ENCODE peak calls at places on chromosomes 1 and 21, in six cellular contexts. V is thoracic aorta; U is AG04449; M is GM23338; W is CD4-positive, alpha-beta T cell; A is body of pancreas. Z is an unnamed sample.

GRCh38 chr21:39347537-39347936 is 1.4 kb downstream of the HMGN1 start:
- DNase-seq in V (no peak), M (no peak), W (no peak), U (no peak), A (no peak), Z (no peak)

GRCh38 chr1:219339466-219339865 is 165.8 kb downstream of the LYPLAL1 start:
- DNase-seq in A (no peak), V (no peak), M (no peak), U (no peak), W (no peak), Z (no peak)

GRCh38 chr21:27448960-27449359 is 482.1 kb upstream of the ADAMTS5 start:
- DNase-seq in A (peak), U (no peak), M (no peak), W (no peak), V (no peak), Z (no peak)

GRCh38 chr1:168265596-168265995 is 15.1 kb upstream of the TBX19 start:
- DNase-seq in M (no peak), V (no peak), W (no peak), A (no peak), U (no peak), Z (no peak)

GRCh38 chr1:59155326-59155725 is 141.6 kb upstream of the FGGY start:
- DNase-seq in U (no peak), A (no peak), W (no peak), M (no peak), V (no peak), Z (no peak)

GRCh38 chr1:169300854-169301253 is 66.7 kb downstream of the NME7 start:
- DNase-seq in W (no peak), V (no peak), A (no peak), U (no peak), M (no peak), Z (no peak)

GRCh38 chr1:184152502-184152901 is 101.0 kb downstream of the TSEN15 start:
- DNase-seq in U (no peak), V (no peak), M (no peak), W (no peak), A (no peak), Z (no peak)

GRCh38 chr1:116556289-116557006 is 14.4 kb downstream of the CD58 start:
- DNase-seq in U (no peak), A (no peak), W (peak), M (no peak), V (peak), Z (no peak)

GRCh38 chr1:48931571-48932251 is 155.0 kb upstream of the BEND5 start:
- DNase-seq in V (no peak), U (no peak), A (no peak), M (peak), W (no peak), Z (no peak)

GRCh38 chr1:203607169-203607873 is 19.3 kb upstream of the ATP2B4 start:
- DNase-seq in W (peak), U (peak), A (peak), M (no peak), V (no peak), Z (no peak)

GRCh38 chr1:95098196-95098595 is 19.0 kb upstream of the TLCD4 start:
- DNase-seq in V (no peak), M (no peak), A (no peak), U (no peak), W (no peak), Z (no peak)

GRCh38 chr1:115160728-115161127 is 71.4 kb upstream of the TSPAN2 start:
- DNase-seq in W (no peak), A (no peak), M (no peak), V (no peak), U (no peak), Z (no peak)

GRCh38 chr1:35573776-35574654 is 901 bp downstream of the TFAP2E start:
- DNase-seq in M (peak), V (no peak), W (no peak), U (no peak), A (no peak), Z (no peak)

DNA sequence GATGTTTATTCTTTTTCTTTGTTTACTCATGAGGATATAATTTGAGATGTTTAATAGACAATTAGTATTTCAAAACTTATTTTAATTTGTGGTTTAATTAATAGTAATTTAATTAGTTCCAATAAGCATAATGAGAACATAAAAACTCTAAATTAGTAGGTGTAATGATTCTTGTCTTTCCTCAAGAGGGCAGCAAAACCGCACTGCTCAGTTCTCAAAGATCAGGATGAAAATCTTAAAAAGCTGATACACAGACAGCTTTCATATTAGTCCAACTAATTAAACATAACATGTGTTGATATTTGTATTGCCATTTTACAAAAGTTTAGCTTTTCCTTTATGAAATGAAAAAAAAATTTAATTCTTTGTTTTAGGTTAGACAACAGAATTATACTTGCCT is 106.7 kb upstream of the C21orf91 start:
- DNase-seq in V (no peak), W (no peak), M (peak), A (no peak), U (no peak), Z (no peak)
- TF ChIP-seq CTCF in V (no peak), W (no peak), M (peak), A (no peak), U (peak), Z (peak)

DNA sequence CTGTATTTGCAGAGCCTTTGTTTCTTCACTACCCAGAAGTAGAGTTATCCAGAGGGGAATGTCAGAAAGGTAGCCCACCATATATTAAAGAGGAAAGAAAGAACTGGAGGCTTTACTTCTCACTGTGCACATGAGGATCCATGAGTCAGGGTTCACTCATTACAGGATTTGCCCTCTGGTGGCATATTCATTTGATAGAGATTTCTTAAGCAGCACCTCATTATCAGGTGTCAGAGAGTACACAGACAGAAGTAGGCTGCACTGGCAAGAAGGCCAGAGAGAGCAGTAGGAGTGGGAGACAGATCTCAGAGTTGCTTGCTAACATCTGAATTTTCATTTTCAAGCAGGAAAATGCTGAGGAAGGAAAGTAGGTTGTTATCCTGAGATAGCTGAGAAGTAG is 123.8 kb downstream of the PIK3R3 start:
- DNase-seq in W (no peak), M (no peak), V (no peak), A (no peak), U (no peak), Z (no peak)
- TF ChIP-seq CTCF in W (no peak), M (no peak), V (no peak), A (no peak), U (no peak), Z (no peak)

DNA sequence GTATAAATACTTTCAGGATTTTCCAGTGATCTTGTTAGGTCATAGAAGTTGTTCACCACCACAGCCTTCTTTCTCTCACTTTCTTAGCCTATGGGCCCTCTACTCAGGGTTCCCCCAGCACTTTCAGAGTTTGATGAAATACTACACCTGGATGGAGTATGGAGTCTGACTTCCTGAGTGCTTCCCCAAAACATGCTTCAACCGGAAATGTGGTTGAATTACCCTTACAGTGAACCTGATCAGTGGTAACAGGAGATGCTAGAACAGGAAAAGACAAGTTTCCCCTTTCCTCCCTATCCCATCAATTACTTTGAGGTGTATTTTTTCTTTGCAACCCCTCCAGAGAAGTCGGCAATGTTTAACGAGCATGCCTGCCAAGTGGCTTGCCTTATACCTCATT is 6.9 kb downstream of the KRTAP15-1 start:
- DNase-seq in V (no peak), A (no peak), U (no peak), W (no peak), M (no peak), Z (no peak)
- TF ChIP-seq CTCF in V (no peak), A (no peak), U (no peak), W (no peak), M (no peak), Z (no peak)

DNA sequence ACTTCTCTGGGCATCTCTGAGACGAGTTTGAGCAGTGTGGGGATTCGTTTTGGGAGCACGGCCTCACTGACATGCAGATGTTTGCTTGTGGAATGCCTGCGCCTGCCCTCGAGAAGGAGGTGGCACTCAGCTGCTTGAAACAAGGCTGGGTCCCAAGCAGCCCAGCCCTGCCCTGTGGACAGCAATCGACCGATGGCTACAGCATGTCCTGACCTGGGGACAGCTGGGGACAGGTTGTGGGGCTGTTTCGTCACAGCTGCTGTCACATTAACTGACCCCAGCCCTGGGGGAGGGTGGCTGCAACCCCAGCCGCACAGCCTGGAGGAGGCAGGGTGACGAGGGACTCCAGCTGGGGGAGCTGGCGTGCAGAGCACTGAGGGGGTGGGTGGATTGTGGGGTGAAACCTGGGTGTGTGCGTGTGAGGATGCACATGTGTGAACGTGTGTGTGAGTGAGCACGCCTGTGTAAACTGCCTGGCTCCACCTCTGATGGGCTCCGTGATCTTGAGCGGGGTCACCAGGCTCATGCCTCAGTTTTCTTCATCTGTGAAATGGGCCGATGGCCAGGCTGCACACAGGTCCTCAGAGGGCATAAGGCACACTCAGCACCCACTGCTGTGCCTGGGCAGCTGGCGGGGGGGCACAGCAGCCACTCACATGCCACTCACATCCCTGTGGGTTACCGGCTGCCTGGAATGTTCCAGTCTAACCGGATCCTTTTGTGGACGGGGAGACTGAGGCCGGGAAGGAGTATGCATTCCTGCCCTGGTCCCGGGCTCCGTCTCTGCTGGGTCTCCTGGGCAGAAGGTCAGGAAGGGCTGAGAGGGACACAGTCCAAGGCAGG is 49.3 kb downstream of the COL18A1 start:
- DNase-seq in M (no peak), V (no peak), A (no peak), U (no peak), W (no peak), Z (no peak)
- TF ChIP-seq CTCF in M (no peak), V (no peak), A (no peak), U (no peak), W (no peak), Z (no peak)

GRCh38 chr1:232880354-232880753 is 70.1 kb upstream of the NTPCR start:
- DNase-seq in U (no peak), W (no peak), V (no peak), A (peak), M (peak), Z (no peak)
- TF ChIP-seq CTCF in U (peak), W (no peak), V (no peak), A (peak), M (peak), Z (peak)

DNA sequence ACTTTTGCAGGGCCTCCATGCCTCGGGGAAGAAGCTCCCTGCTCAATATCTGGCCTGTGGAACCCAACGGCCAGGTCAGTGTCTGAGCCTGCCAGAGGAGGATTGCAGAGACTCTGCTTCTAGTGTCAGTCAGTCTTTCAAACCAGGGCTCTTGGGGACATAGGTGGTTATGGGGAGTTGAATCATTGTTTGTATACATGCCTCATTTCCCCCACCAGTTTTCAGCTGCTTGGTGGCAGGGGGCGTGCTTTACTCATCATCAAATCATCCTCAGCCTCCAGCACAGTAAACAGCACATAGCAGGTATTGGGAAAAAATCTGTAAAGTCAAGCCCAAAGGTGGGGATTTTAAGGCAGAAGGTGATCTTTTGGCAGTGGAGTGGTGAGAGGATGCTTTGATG is 17.4 kb upstream of the FAM89A start:
- DNase-seq in A (no peak), U (no peak), M (no peak), W (no peak), V (no peak), Z (no peak)
- TF ChIP-seq CTCF in A (no peak), U (no peak), M (no peak), W (no peak), V (no peak), Z (no peak)

GRCh38 chr1:67126111-67126746 is 8.5 kb downstream of the C1orf141 start:
- DNase-seq in W (no peak), A (no peak), M (peak), V (no peak), U (no peak), Z (no peak)
- TF ChIP-seq CTCF in W (no peak), A (no peak), M (peak), V (no peak), U (no peak), Z (no peak)